ENCODE peak calls at places on chromosomes 2 and 18, in eight cellular contexts. X is NCI-H2081, N is NCI-H510A treated with DMSO at 0.1 percent for 48 hours, P is lower leg skin, S is GM12892, C is activated T-cell treated with anti-CD3 and anti-CD28 coated beads for 1 hour, A is sigmoid colon, I is skeletal muscle cell. Z is an unnamed sample.

GRCh38 chr2:202033317-202034248 is at the start of gene FZD7:
- DNase-seq in A (peak; percentile 98), N (peak; percentile 81), I (peak; percentile 79), X (peak; percentile 79), P (peak; percentile 88), C (peak; percentile 80), S (peak; percentile 84), Z (no peak)

GRCh38 chr2:182717451-182718215 is 1.6 kb downstream of the DNAJC10 start:
- DNase-seq in X (peak; percentile 26), I (no peak), P (no peak), A (no peak), C (no peak), N (peak; percentile 89), S (peak; percentile 9), Z (no peak)

GRCh38 chr2:71843391-71843850 is 304.2 kb downstream of the CYP26B1 start:
- DNase-seq in S (no peak), P (no peak), X (no peak), C (no peak), A (no peak), I (no peak), N (no peak), Z (no peak)

GRCh38 chr2:133483201-133483600 is 85.1 kb downstream of the NCKAP5 start:
- DNase-seq in X (no peak), I (no peak), P (no peak), N (no peak), S (no peak), A (no peak), C (no peak), Z (no peak)

GRCh38 chr18:56475250-56475649 is 163.1 kb downstream of the TXNL1 start:
- DNase-seq in P (no peak), S (no peak), C (no peak), I (no peak), X (no peak), N (no peak), A (no peak), Z (no peak)

GRCh38 chr2:37085731-37086147 is 1.4 kb downstream of the GPATCH11 start:
- DNase-seq in S (no peak), N (no peak), X (no peak), I (peak; percentile 17), C (no peak), A (no peak), P (no peak), Z (no peak)

GRCh38 chr18:63366270-63366990 is 576 bp downstream of the KDSR start:
- DNase-seq in I (peak; percentile 23), A (peak; percentile 80), N (peak; percentile 32), X (peak; percentile 42), C (peak; percentile 51), P (peak; percentile 51), S (peak; percentile 49), Z (peak; percentile 10)

GRCh38 chr2:164538250-164538866 is 82.9 kb downstream of the GRB14 start:
- DNase-seq in A (no peak), X (peak; percentile 25), S (no peak), C (no peak), N (peak; percentile 13), P (no peak), I (no peak), Z (no peak)